ENCODE peak calls at places on chromosomes 4 and X, in seven cellular contexts. V is stimulated activated CD4-positive, alpha-beta T cell treated with anti-CD3 and anti-CD28 coated beads, TNF-alpha, amount 100 ng/mL, for 48 hours; G is fibroblast of mammary gland; F is heart left ventricle; E is lower lobe of right lung; U is fibroblast of gingiva; O is AG08395. S is an unnamed sample.

GRCh38 chr4:173700650-173701049 is 170.6 kb upstream of the HAND2 start:
- DNase-seq in V (no peak), G (no peak), F (no peak), E (no peak), U (no peak), O (no peak), S (no peak)

GRCh38 chrX:85326234-85327059 is 53.0 kb downstream of the POF1B start:
- DNase-seq in V (no peak), G (no peak), F (peak; percentile 15), E (peak; percentile 8), U (no peak), O (no peak), S (no peak)

GRCh38 chr4:125322363-125322730 is 7.6 kb downstream of the FAT4 start:
- DNase-seq in V (no peak), G (peak; percentile 87), F (no peak), E (no peak), U (peak; percentile 56), O (no peak), S (no peak)

GRCh38 chrX:129961180-129962083 is 21.0 kb upstream of the BCORL1 start:
- DNase-seq in V (no peak), G (no peak), F (peak; percentile 55), E (peak; percentile 87), U (no peak), O (peak; percentile 41), S (no peak)

GRCh38 chr4:6257243-6258025 is 12.2 kb upstream of the WFS1 start:
- DNase-seq in V (no peak), G (no peak), F (no peak), E (peak; percentile 53), U (no peak), O (no peak), S (no peak)

GRCh38 chr4:44716597-44716996 is 9.8 kb downstream of the GNPDA2 start:
- DNase-seq in V (no peak), G (no peak), F (no peak), E (no peak), U (no peak), O (no peak), S (no peak)

GRCh38 chr4:59060895-59061294 is 1950.7 kb upstream of the IGFBP7 start:
- DNase-seq in V (no peak), G (no peak), F (no peak), E (no peak), U (no peak), O (no peak), S (no peak)

GRCh38 chrX:56764975-56765791 is 36.1 kb downstream of the NBDY start:
- DNase-seq in V (no peak), G (no peak), F (no peak), E (no peak), U (no peak), O (no peak), S (no peak)

GRCh38 chr4:56246230-56246610 is 141.1 kb downstream of the AASDH start:
- DNase-seq in V (no peak), G (no peak), F (no peak), E (no peak), U (no peak), O (no peak), S (no peak)

GRCh38 chrX:54043696-54044125 is 562 bp downstream of the PHF8 start:
- DNase-seq in V (no peak), G (peak; percentile 17), F (peak; percentile 54), E (no peak), U (peak; percentile 34), O (no peak), S (peak; percentile 29)

GRCh38 chr4:182897601-182898478 is 19.3 kb downstream of the DCTD start:
- DNase-seq in V (no peak), G (no peak), F (no peak), E (peak; percentile 71), U (no peak), O (no peak), S (no peak)

GRCh38 chr4:100591156-100591876 is 73.5 kb upstream of the EMCN start:
- DNase-seq in V (no peak), G (no peak), F (peak; percentile 57), E (peak; percentile 56), U (no peak), O (no peak), S (no peak)

GRCh38 chrX:105651052-105651451 is 171.3 kb upstream of the NRK start:
- DNase-seq in V (no peak), G (peak; percentile 62), F (no peak), E (no peak), U (no peak), O (no peak), S (no peak)

GRCh38 chr4:170464614-170465197 is 374.9 kb upstream of the AADAT start:
- DNase-seq in V (no peak), G (no peak), F (no peak), E (no peak), U (no peak), O (no peak), S (no peak)

GRCh38 chrX:14922437-14922836 is 49.2 kb downstream of the MOSPD2 start:
- DNase-seq in V (no peak), G (peak; percentile 77), F (no peak), E (no peak), U (peak; percentile 47), O (peak; percentile 81), S (no peak)

GRCh38 chrX:103831342-103831802 is 685 bp downstream of the RAB9B start:
- DNase-seq in V (no peak), G (no peak), F (no peak), E (no peak), U (no peak), O (peak; percentile 75), S (no peak)

GRCh38 chrX:23394421-23394820 is 59.8 kb downstream of the PTCHD1 start:
- DNase-seq in V (no peak), G (no peak), F (no peak), E (no peak), U (no peak), O (no peak), S (no peak)

GRCh38 chr4:18882468-18882867 is 860.9 kb upstream of the LCORL start:
- DNase-seq in V (no peak), G (peak; percentile 30), F (no peak), E (no peak), U (no peak), O (peak; percentile 2), S (no peak)

GRCh38 chr4:95548738-95549245 is at the start of gene UNC5C:
- DNase-seq in V (no peak), G (no peak), F (peak; percentile 83), E (peak; percentile 56), U (no peak), O (no peak), S (peak; percentile 76)

GRCh38 chr4:145731026-145731425 is 51.1 kb downstream of the C4orf51 start:
- DNase-seq in V (no peak), G (peak; percentile 78), F (no peak), E (no peak), U (peak; percentile 86), O (no peak), S (no peak)

GRCh38 chr4:94826206-94826605 is 68.5 kb downstream of the BMPR1B start:
- DNase-seq in V (no peak), G (no peak), F (no peak), E (no peak), U (no peak), O (no peak), S (no peak)

GRCh38 chr4:101224358-101225218 is 122.7 kb downstream of the PPP3CA start:
- DNase-seq in V (no peak), G (no peak), F (no peak), E (no peak), U (no peak), O (no peak), S (no peak)

GRCh38 chrX:8404443-8404842 is 60.2 kb upstream of the VCX3B start:
- DNase-seq in V (no peak), G (no peak), F (no peak), E (no peak), U (no peak), O (peak; percentile 1), S (peak; percentile 18)